ENCODE peak calls at places on chromosomes 4 and X, in eight cellular contexts. X is A549, O is right lobe of liver, B is lower lobe of right lung, A is heart left ventricle, U is esophagus muscularis mucosa, W is upper lobe of right lung, Y is kidney. Q is an unnamed sample. For H3K9me3, the result is how much of the 10 kb centered on the place peaks cover.

GRCh38 chrX:18424482-18425198 is 768 bp upstream of the CDKL5 start:
- DNase-seq in X (peak), O (peak), B (peak), A (peak), U (no peak), W (peak), Y (no peak), Q (no peak)

GRCh38 chr4:158193171-158193749 is 17.0 kb upstream of the TMEM144 start:
- DNase-seq in X (peak), O (no peak), B (no peak), A (no peak), U (no peak), W (no peak), Y (no peak), Q (no peak)

GRCh38 chr4:142035556-142035955 is 399.2 kb downstream of the IL15 start:
- DNase-seq in X (no peak), O (no peak), B (no peak), A (no peak), U (no peak), W (no peak), Y (no peak), Q (no peak)

GRCh38 chrX:22192419-22193086 is 80.2 kb upstream of the CBLL2 start:
- DNase-seq in X (peak), O (peak), B (peak), A (peak), U (no peak), W (peak), Y (peak), Q (no peak)

GRCh38 chr4:142563682-142564291 is 282.3 kb downstream of the INPP4B start:
- DNase-seq in X (no peak), O (no peak), B (no peak), A (no peak), U (no peak), W (no peak), Y (no peak), Q (no peak)

GRCh38 chrX:19760345-19760744 is 127.1 kb downstream of the SH3KBP1 start:
- DNase-seq in X (no peak), O (no peak), B (no peak), A (no peak), U (no peak), W (no peak), Y (no peak), Q (no peak)

GRCh38 chr4:42277291-42277690 is 120.0 kb upstream of the SHISA3 start:
- DNase-seq in X (no peak), O (no peak), B (no peak), A (no peak), U (no peak), W (no peak), Y (no peak), Q (no peak)

GRCh38 chr4:15234585-15235126 is 193.2 kb upstream of the C1QTNF7 start:
- DNase-seq in X (no peak), O (no peak), B (no peak), A (no peak), U (no peak), W (no peak), Y (no peak), Q (no peak)

GRCh38 chr4:6763330-6763851 is 19.1 kb upstream of the KIAA0232 start:
- DNase-seq in X (no peak), O (no peak), B (peak), A (no peak), U (no peak), W (peak), Y (peak), Q (no peak)

GRCh38 chrX:23292979-23293651 is 41.5 kb upstream of the PTCHD1 start:
- DNase-seq in X (no peak), O (no peak), B (no peak), A (no peak), U (no peak), W (no peak), Y (no peak), Q (no peak)

GRCh38 chr4:40909363-40909876 is 159.7 kb downstream of the NSUN7 start:
- DNase-seq in X (no peak), O (no peak), B (no peak), A (no peak), U (no peak), W (no peak), Y (no peak), Q (no peak)

GRCh38 chr4:3291969-3292570 is 751 bp upstream of the RGS12 start:
- DNase-seq in X (peak), O (peak), B (peak), A (peak), U (no peak), W (peak), Y (peak), Q (no peak)

GRCh38 chrX:65866146-65866545 is 173.7 kb downstream of the VSIG4 start:
- DNase-seq in X (no peak), O (no peak), B (no peak), A (no peak), U (no peak), W (no peak), Y (no peak), Q (no peak)

GRCh38 chr4:133483600-133484246 is 334.6 kb downstream of the PCDH10 start:
- DNase-seq in X (no peak), O (no peak), B (no peak), A (no peak), U (no peak), W (no peak), Y (no peak), Q (no peak)
- TF ChIP-seq CTCF in X (no peak), O (peak), B (peak), A (no peak), U (peak), W (peak), Y (peak), Q (no peak)

GRCh38 chr4:173519130-173520101 is 10.6 kb downstream of the HAND2 start:
- DNase-seq in X (no peak), O (no peak), B (no peak), A (peak), U (no peak), W (no peak), Y (no peak), Q (no peak)

GRCh38 chr4:173521474-173522159 is 8.4 kb downstream of the HAND2 start:
- DNase-seq in X (no peak), O (no peak), B (no peak), A (peak), U (no peak), W (no peak), Y (no peak), Q (peak)

GRCh38 chr4:173522874-173523395 is 7.1 kb downstream of the HAND2 start:
- DNase-seq in X (no peak), O (no peak), B (no peak), A (no peak), U (no peak), W (no peak), Y (no peak), Q (peak)

GRCh38 chr4:173522160-173522873 is 7.7 kb downstream of the HAND2 start:
- DNase-seq in X (no peak), O (peak), B (no peak), A (peak), U (peak), W (no peak), Y (peak), Q (peak)

GRCh38 chr4:173520921-173521473 is 9.0 kb downstream of the HAND2 start:
- DNase-seq in X (no peak), O (no peak), B (no peak), A (no peak), U (peak), W (no peak), Y (no peak), Q (no peak)
- H3K9me3 ChIP-seq in X (under half), O (under half), B (under half), A (under half), U (under half), W (under half), Y (under half), Q (under half)

GRCh38 chrX:49039598-49040375 is 3.4 kb downstream of the TFE3 start:
- DNase-seq in X (peak), O (peak), B (peak), A (peak), U (peak), W (peak), Y (peak), Q (no peak)
- TF ChIP-seq CTCF in X (no peak), O (no peak), B (no peak), A (no peak), U (no peak), W (no peak), Y (no peak), Q (no peak)

GRCh38 chr4:48002267-48002666 is 14.2 kb downstream of the CNGA1 start:
- DNase-seq in X (no peak), O (no peak), B (no peak), A (no peak), U (no peak), W (no peak), Y (no peak), Q (no peak)

GRCh38 chr4:48011722-48012121 is 4.8 kb downstream of the CNGA1 start:
- DNase-seq in X (no peak), O (no peak), B (no peak), A (no peak), U (no peak), W (no peak), Y (no peak), Q (no peak)

GRCh38 chr4:48008021-48008596 is 8.4 kb downstream of the CNGA1 start:
- DNase-seq in X (no peak), O (no peak), B (no peak), A (no peak), U (no peak), W (no peak), Y (no peak), Q (no peak)

DNA sequence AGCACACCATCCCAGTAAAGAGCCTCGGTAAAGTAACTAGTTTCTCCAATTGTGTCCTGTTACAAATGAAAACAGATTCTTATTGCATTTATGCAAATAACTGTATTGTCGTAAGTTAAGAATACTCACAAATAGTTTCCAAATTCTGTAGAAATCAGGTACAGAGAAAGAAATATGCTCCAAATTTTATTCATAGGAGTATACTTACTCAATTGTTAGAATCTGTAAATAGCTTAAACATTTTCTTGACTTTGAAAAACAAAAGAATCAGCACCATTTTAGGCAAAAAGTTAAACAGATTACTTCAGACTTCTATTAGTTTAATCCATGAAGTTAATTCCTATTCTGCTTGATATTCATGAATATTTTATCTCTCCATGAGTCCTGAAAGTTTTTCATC is 10.7 kb downstream of the CNGA1 start:
- DNase-seq in X (no peak), O (no peak), B (no peak), A (no peak), U (no peak), W (no peak), Y (no peak), Q (no peak)
- H3K9me3 ChIP-seq in X (under half), O (under half), B (under half), A (under half), U (under half), W (under half), Y (under half), Q (under half)

GRCh38 chrX:132613801-132614200 is 125.0 kb upstream of the MBNL3 start:
- DNase-seq in X (no peak), O (no peak), B (no peak), A (no peak), U (no peak), W (no peak), Y (no peak), Q (no peak)

GRCh38 chrX:132612990-132613564 is 124.2 kb upstream of the MBNL3 start:
- DNase-seq in X (no peak), O (peak), B (peak), A (peak), U (no peak), W (peak), Y (no peak), Q (no peak)

GRCh38 chrX:132614297-132614696 is 125.5 kb upstream of the MBNL3 start:
- DNase-seq in X (no peak), O (peak), B (no peak), A (no peak), U (no peak), W (no peak), Y (no peak), Q (no peak)

GRCh38 chrX:132618810-132619209 is 130.0 kb upstream of the MBNL3 start:
- DNase-seq in X (no peak), O (no peak), B (no peak), A (no peak), U (no peak), W (no peak), Y (no peak), Q (no peak)

DNA sequence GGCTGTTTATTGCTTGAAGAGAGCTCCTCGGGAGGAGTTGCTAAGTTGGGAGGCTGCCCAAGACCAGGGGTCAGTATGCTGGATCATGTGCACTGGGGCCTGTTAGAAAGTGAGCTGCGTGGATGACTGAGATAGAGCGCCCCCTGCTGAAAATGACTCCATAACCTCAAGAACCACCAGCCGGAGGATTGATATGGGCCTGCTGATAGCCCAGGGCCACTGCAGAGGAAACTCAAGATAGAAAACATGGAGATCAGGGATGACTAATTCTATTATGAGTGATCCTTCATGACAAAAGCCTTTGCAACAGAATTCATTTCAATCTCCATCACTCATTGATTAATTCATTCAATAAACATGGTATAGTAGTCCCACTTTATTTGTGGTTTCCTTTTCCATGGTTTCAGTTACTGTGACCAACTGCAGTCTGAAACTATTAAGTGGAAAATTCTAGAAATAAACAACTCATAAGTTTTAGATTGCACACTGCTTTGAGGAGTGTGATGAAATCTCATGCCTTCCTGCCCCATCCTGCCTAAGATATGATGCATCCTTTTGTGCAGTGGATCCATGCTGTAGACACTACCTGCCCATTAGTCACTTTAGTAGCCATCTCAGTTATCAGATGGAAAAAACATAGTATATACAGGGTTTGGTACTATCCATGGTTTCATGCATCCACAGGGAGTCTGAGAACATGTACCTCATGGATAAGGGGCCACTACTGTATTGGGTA is 126.7 kb upstream of the MBNL3 start:
- DNase-seq in X (no peak), O (peak), B (peak), A (no peak), U (no peak), W (no peak), Y (no peak), Q (no peak)
- TF ChIP-seq CTCF in X (peak), O (peak), B (peak), A (peak), U (no peak), W (peak), Y (peak), Q (no peak)